ENCODE peak calls at places on chromosome 7, in seven cellular contexts. R, L, G, P, T, O and S are unnamed samples.

GRCh38 chr7:44978511-44979366 is at the start of gene MYO1G:
- DNase-seq in R (peak; percentile 67), L (peak; percentile 86), G (no peak), P (no peak), T (no peak), O (peak; percentile 60), S (no peak)

GRCh38 chr7:4268040-4268965 is 413.8 kb upstream of the FOXK1 start:
- DNase-seq in R (no peak), L (no peak), G (no peak), P (no peak), T (no peak), O (no peak), S (no peak)

GRCh38 chr7:146115665-146116451 is 743 bp upstream of the CNTNAP2 start:
- DNase-seq in R (peak; percentile 35), L (peak; percentile 84), G (peak; percentile 67), P (peak; percentile 67), T (peak; percentile 36), O (no peak), S (peak; percentile 86)

GRCh38 chr7:130476287-130477001 is 15.4 kb upstream of the MEST start:
- DNase-seq in R (no peak), L (no peak), G (no peak), P (no peak), T (no peak), O (no peak), S (no peak)

GRCh38 chr7:77696643-77697534 is 630 bp downstream of the RSBN1L start:
- DNase-seq in R (peak; percentile 57), L (peak; percentile 87), G (peak; percentile 59), P (peak; percentile 42), T (peak; percentile 49), O (no peak), S (peak; percentile 94)

GRCh38 chr7:514651-515598 is 4.7 kb downstream of the PDGFA start:
- DNase-seq in R (peak; percentile 71), L (no peak), G (no peak), P (no peak), T (no peak), O (no peak), S (no peak)

GRCh38 chr7:150342119-150342405 is 633 bp upstream of the RARRES2 start:
- DNase-seq in R (no peak), L (no peak), G (no peak), P (no peak), T (no peak), O (no peak), S (no peak)

GRCh38 chr7:128755816-128756476 is 16.8 kb downstream of the CALU start:
- DNase-seq in R (no peak), L (no peak), G (no peak), P (peak; percentile 72), T (no peak), O (no peak), S (no peak)

GRCh38 chr7:77217474-77218185 is 18.0 kb upstream of the FGL2 start:
- DNase-seq in R (no peak), L (no peak), G (no peak), P (no peak), T (no peak), O (no peak), S (no peak)

GRCh38 chr7:151725844-151726770 is 150.8 kb downstream of the PRKAG2 start:
- DNase-seq in R (peak; percentile 30), L (peak; percentile 61), G (no peak), P (no peak), T (no peak), O (no peak), S (peak; percentile 61)

GRCh38 chr7:102270176-102270887 is 16.3 kb upstream of the SH2B2 start:
- DNase-seq in R (no peak), L (peak; percentile 64), G (no peak), P (no peak), T (no peak), O (no peak), S (no peak)

GRCh38 chr7:85125679-85126078 is 61.2 kb downstream of the SEMA3D start:
- DNase-seq in R (no peak), L (no peak), G (no peak), P (no peak), T (no peak), O (no peak), S (no peak)

GRCh38 chr7:66443946-66444345 is 184.7 kb upstream of the KCTD7 start:
- DNase-seq in R (no peak), L (no peak), G (no peak), P (peak; percentile 74), T (no peak), O (no peak), S (no peak)

GRCh38 chr7:101518348-101518747 is 110.7 kb downstream of the MYL10 start:
- DNase-seq in R (peak; percentile 8), L (no peak), G (no peak), P (no peak), T (no peak), O (no peak), S (no peak)

GRCh38 chr7:129066290-129067131 is 11.6 kb upstream of the TNPO3 start:
- DNase-seq in R (no peak), L (no peak), G (no peak), P (peak; percentile 64), T (no peak), O (no peak), S (no peak)

GRCh38 chr7:88539977-88540376 is 219.5 kb upstream of the ZNF804B start:
- DNase-seq in R (no peak), L (no peak), G (no peak), P (no peak), T (peak; percentile 8), O (no peak), S (no peak)

GRCh38 chr7:52260046-52260665 is 775.3 kb upstream of the POM121L12 start:
- DNase-seq in R (no peak), L (no peak), G (no peak), P (no peak), T (no peak), O (no peak), S (no peak)

GRCh38 chr7:441713-442421 is 77.8 kb downstream of the PDGFA start:
- DNase-seq in R (no peak), L (no peak), G (no peak), P (no peak), T (no peak), O (no peak), S (no peak)

GRCh38 chr7:29807179-29807841 is 1.0 kb downstream of the WIPF3 start:
- DNase-seq in R (peak; percentile 56), L (peak; percentile 81), G (peak; percentile 54), P (no peak), T (peak; percentile 38), O (no peak), S (no peak)

DNA sequence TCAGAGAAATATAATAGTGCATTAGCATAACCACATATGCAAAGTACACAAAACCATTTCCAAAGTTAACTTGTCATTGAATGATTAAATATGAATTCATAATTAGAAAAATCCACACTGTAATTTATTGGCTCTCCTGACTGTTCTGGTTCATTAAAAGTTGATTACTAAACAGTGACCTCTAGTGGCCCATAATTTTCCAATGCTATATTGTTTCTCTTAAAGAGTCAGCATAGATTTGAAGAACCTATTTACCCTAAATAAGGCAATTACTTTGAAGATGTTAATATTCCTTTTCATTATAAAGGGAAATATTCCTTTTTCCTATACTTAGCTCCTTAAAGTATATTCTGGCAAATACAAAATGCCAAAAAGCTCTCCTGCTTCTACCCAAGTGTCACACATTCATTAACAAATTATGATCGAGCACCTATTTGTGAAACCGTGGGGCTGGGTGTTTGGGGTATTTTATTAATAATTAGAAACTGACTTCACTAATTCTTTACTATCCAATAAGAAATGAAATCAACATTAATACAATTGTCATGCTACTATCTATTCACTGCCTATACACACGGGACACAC is 86.2 kb downstream of the HIBADH start:
- DNase-seq in R (no peak), L (no peak), G (no peak), P (peak; percentile 67), T (no peak), O (no peak), S (no peak)
- TF ChIP-seq CTCF in R (peak; percentile 62), L (peak; percentile 34), G (peak; percentile 60), P (peak; percentile 49), T (peak; percentile 42), O (peak; percentile 69), S (peak; percentile 89)

GRCh38 chr7:134016942-134017303 is 110.2 kb upstream of the LRGUK start:
- DNase-seq in R (no peak), L (no peak), G (no peak), P (no peak), T (no peak), O (no peak), S (no peak)
- TF ChIP-seq CTCF in R (no peak), L (no peak), G (no peak), P (no peak), T (no peak), O (peak; percentile 35), S (peak; percentile 50)

GRCh38 chr7:139360210-139360947 is 685 bp downstream of the LUC7L2 start:
- DNase-seq in R (peak; percentile 97), L (peak; percentile 99), G (peak; percentile 98), P (peak; percentile 92), T (peak; percentile 96), O (peak; percentile 96), S (peak; percentile 98)
- TF ChIP-seq CTCF in R (no peak), L (no peak), G (no peak), P (no peak), T (no peak), O (no peak), S (no peak)

GRCh38 chr7:123208793-123209192 is 9.0 kb upstream of the SLC13A1 start:
- DNase-seq in R (peak; percentile 44), L (no peak), G (no peak), P (peak; percentile 54), T (no peak), O (no peak), S (no peak)
- TF ChIP-seq CTCF in R (peak; percentile 59), L (peak; percentile 31), G (peak; percentile 25), P (peak; percentile 71), T (no peak), O (no peak), S (peak; percentile 76)

GRCh38 chr7:75650062-75650461 is 88.7 kb downstream of the HIP1 start:
- DNase-seq in R (no peak), L (no peak), G (no peak), P (no peak), T (no peak), O (no peak), S (no peak)
- TF ChIP-seq CTCF in R (no peak), L (no peak), G (no peak), P (no peak), T (no peak), O (no peak), S (no peak)

GRCh38 chr7:90271753-90272152 is 26.8 kb downstream of the CFAP69 start:
- DNase-seq in R (no peak), L (no peak), G (no peak), P (peak; percentile 76), T (no peak), O (no peak), S (no peak)

GRCh38 chr7:90274161-90274560 is 29.2 kb downstream of the CFAP69 start:
- DNase-seq in R (no peak), L (no peak), G (no peak), P (no peak), T (no peak), O (no peak), S (no peak)

GRCh38 chr7:90270431-90271178 is 25.6 kb downstream of the CFAP69 start:
- DNase-seq in R (no peak), L (no peak), G (no peak), P (no peak), T (no peak), O (no peak), S (no peak)

GRCh38 chr7:90272242-90272641 is 27.3 kb downstream of the CFAP69 start:
- DNase-seq in R (no peak), L (no peak), G (no peak), P (no peak), T (no peak), O (no peak), S (no peak)

GRCh38 chr7:90276033-90276728 is 31.2 kb downstream of the CFAP69 start:
- DNase-seq in R (no peak), L (no peak), G (peak; percentile 72), P (no peak), T (no peak), O (no peak), S (no peak)
- TF ChIP-seq CTCF in R (no peak), L (no peak), G (no peak), P (no peak), T (no peak), O (no peak), S (no peak)